ENCODE peak calls at places on chromosome 13, in five cellular contexts. H, X, L, V and Z are unnamed samples.

GRCh38 chr13:112693831-112694497 is 4.1 kb downstream of the ATP11A start:
- DNase-seq in H (no peak), X (no peak), L (no peak), V (no peak), Z (no peak)

GRCh38 chr13:94966380-94966779 is 254.0 kb upstream of the SOX21 start:
- DNase-seq in H (no peak), X (no peak), L (no peak), V (no peak), Z (no peak)

GRCh38 chr13:72864142-72865035 is 82.5 kb downstream of the PIBF1 start:
- DNase-seq in H (no peak), X (no peak), L (no peak), V (no peak), Z (no peak)

GRCh38 chr13:48727252-48728011 is 73.7 kb downstream of the CYSLTR2 start:
- DNase-seq in H (no peak), X (no peak), L (no peak), V (no peak), Z (no peak)

GRCh38 chr13:27997904-27998522 is 9.5 kb upstream of the URAD start:
- DNase-seq in H (peak), X (peak), L (peak), V (no peak), Z (peak)

GRCh38 chr13:43074824-43075510 is 51.6 kb downstream of the DNAJC15 start:
- DNase-seq in H (no peak), X (no peak), L (no peak), V (no peak), Z (no peak)

GRCh38 chr13:111265006-111265700 is 55.3 kb upstream of the TEX29 start:
- DNase-seq in H (peak), X (no peak), L (no peak), V (no peak), Z (no peak)

GRCh38 chr13:86877449-86877848 is 793.7 kb upstream of the SLITRK5 start:
- DNase-seq in H (no peak), X (no peak), L (no peak), V (no peak), Z (no peak)

GRCh38 chr13:70571221-70571620 is 463.0 kb upstream of the KLHL1 start:
- DNase-seq in H (no peak), X (no peak), L (no peak), V (no peak), Z (no peak)

GRCh38 chr13:33764716-33765115 is 53.2 kb upstream of the RFC3 start:
- DNase-seq in H (no peak), X (no peak), L (no peak), V (no peak), Z (peak)

GRCh38 chr13:33758113-33758512 is 59.8 kb upstream of the RFC3 start:
- DNase-seq in H (no peak), X (no peak), L (no peak), V (no peak), Z (no peak)

GRCh38 chr13:33757713-33758112 is 60.2 kb upstream of the RFC3 start:
- DNase-seq in H (no peak), X (no peak), L (no peak), V (no peak), Z (no peak)

GRCh38 chr13:33763021-33763420 is 54.9 kb upstream of the RFC3 start:
- DNase-seq in H (no peak), X (no peak), L (no peak), V (no peak), Z (no peak)

DNA sequence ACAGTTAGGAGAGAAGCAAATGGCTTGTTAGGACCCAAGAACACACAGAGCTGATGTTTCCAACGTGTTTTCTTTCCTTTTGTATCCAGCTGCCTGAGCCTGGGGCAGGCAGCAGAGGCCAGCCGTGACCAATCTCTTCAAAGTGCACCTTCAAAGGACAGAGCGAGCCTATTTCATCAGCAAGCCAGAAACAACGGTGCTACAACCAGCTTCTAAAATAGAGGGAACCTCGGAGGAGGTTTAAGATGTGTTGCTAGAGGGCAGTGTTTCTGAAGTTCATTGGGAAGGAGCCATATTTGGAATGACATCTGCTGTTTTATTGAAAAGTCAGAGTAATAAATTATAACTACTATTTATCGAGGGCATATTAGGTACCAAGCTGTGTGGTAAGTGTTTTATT is 56.2 kb upstream of the RFC3 start:
- DNase-seq in H (no peak), X (peak), L (peak), V (no peak), Z (no peak)
- H3K4me3 ChIP-seq in H (no peak), X (no peak), L (no peak), V (no peak), Z (no peak)

DNA sequence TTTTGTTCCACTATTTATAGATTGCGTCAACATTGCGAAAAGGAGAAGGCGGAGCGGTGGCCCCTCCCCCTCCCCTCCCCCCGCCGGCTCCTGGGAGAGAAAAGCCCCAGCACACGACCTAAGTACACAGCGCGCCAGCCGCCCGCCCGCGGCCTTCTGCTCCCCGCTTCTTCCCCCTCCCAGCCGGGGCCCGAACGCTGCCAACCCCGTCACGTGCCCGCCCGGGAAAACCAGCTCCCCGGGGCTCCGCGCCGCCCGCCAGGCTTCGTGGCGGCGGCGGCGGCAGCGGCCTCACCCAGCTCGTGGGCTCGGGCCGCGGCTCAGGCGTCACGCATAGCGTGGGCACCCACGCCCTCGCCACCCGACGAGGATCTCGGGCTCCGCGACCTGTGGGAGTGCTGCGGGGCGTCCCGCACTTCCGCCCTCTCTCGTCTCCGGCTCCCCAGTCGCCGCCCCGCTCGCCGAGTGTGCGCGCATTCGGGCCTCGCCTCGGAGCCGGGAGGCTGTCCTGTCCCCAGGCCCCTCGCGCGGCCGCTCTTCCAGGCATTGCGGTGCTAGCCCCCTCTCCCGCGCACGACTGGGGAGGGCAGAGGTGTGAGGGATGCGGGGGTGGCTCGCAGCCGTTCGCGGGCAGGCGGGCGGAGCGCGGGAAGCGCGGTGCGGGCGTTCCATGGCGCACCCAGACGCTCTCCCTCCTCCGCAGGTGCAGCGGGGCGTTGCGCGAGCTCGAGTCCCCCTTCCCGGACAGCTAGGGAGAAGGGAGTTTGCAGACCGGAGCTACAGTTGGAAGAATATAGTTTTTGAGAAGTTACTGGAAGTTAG is 110.5 kb downstream of the KCNRG start:
- DNase-seq in H (peak), X (peak), L (peak), V (peak), Z (peak)
- TF ChIP-seq CTCF in H (no peak), X (no peak), L (no peak), V (no peak), Z (no peak)

GRCh38 chr13:33146843-33147611 is 130.8 kb downstream of the KL start:
- DNase-seq in H (no peak), X (no peak), L (no peak), V (no peak), Z (no peak)
- TF ChIP-seq POLR2A in H (no peak), X (no peak), L (no peak), V (no peak), Z (no peak)

GRCh38 chr13:101493541-101493940 is 41.1 kb downstream of the ITGBL1 start:
- DNase-seq in H (no peak), X (no peak), L (no peak), V (no peak), Z (no peak)

DNA sequence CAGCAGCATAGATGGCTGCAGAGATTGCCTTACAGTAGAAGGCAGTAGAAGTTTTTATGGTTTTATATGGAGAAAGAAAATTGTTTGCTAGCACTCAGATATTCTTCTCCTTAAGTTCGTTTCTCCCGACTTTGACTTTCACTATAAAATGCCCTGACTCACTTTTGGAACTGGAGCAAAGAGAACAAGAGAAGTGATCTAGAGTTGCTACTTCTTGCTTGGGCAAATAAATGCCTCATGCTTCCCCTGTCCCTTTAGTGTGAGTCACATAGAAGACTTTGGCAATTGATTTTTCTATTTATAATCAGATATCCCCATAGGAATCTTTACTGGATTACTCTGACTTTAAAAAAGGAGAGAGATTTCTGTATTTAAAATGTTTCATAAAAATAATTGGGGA is 46.9 kb downstream of the ITGBL1 start:
- DNase-seq in H (no peak), X (no peak), L (no peak), V (no peak), Z (no peak)
- H3K4me3 ChIP-seq in H (no peak), X (no peak), L (no peak), V (no peak), Z (no peak)

GRCh38 chr13:109985871-109986270 is 199.5 kb upstream of the IRS2 start:
- DNase-seq in H (no peak), X (no peak), L (no peak), V (no peak), Z (no peak)

GRCh38 chr13:109989686-109990085 is 203.3 kb upstream of the IRS2 start:
- DNase-seq in H (no peak), X (no peak), L (no peak), V (no peak), Z (peak)

GRCh38 chr13:109989155-109989554 is 202.8 kb upstream of the IRS2 start:
- DNase-seq in H (no peak), X (no peak), L (no peak), V (no peak), Z (peak)

GRCh38 chr13:109986851-109987250 is 200.5 kb upstream of the IRS2 start:
- DNase-seq in H (no peak), X (no peak), L (no peak), V (no peak), Z (no peak)

GRCh38 chr13:109990296-109990695 is 203.9 kb upstream of the IRS2 start:
- DNase-seq in H (no peak), X (no peak), L (no peak), V (no peak), Z (no peak)
- TF ChIP-seq CTCF in H (no peak), X (no peak), L (no peak), V (no peak), Z (no peak)

GRCh38 chr13:75312884-75313520 is 169.0 kb downstream of the TBC1D4 start:
- DNase-seq in H (no peak), X (no peak), L (no peak), V (no peak), Z (no peak)
- TF ChIP-seq POLR2A in H (no peak), X (no peak), L (no peak), V (no peak), Z (no peak)